ENCODE peak calls at places on chromosomes 2 and 18, in seven cellular contexts. One of them, this sample, is unnamed.
A peak's percentile ranks its signal among the peaks of the same experiment; 100 is the strongest.

GRCh38 chr2:341912-342311 is 54.0 kb upstream of the ALKAL2 start:
- DNase-seq in GM06990: no peak
- DNase-seq in H9: no peak
- DNase-seq in glutamatergic neuron: no peak
- DNase-seq in cardiac fibroblast: no peak
- DNase-seq in tibial artery: no peak
- DNase-seq in esophagus muscularis mucosa: no peak
- DNase-seq in this sample: no peak

GRCh38 chr2:241606186-241606585 is 30.8 kb downstream of the THAP4 start:
- DNase-seq in tibial artery: no peak
- DNase-seq in H9: no peak
- DNase-seq in cardiac fibroblast: no peak
- DNase-seq in esophagus muscularis mucosa: no peak
- DNase-seq in glutamatergic neuron: no peak
- DNase-seq in GM06990: no peak
- DNase-seq in this sample: no peak

GRCh38 chr2:46216213-46216612 is 81.0 kb upstream of the EPAS1 start:
- DNase-seq in esophagus muscularis mucosa: no peak
- DNase-seq in tibial artery: no peak
- DNase-seq in H9: no peak
- DNase-seq in GM06990: no peak
- DNase-seq in cardiac fibroblast: peak; percentile 85
- DNase-seq in glutamatergic neuron: no peak
- DNase-seq in this sample: no peak

GRCh38 chr2:161423351-161424178 is 7.5 kb downstream of the TBR1 start:
- DNase-seq in esophagus muscularis mucosa: no peak
- DNase-seq in glutamatergic neuron: peak; percentile 46
- DNase-seq in GM06990: peak; percentile 17
- DNase-seq in cardiac fibroblast: no peak
- DNase-seq in H9: peak; percentile 61
- DNase-seq in tibial artery: no peak
- DNase-seq in this sample: peak; percentile 42

GRCh38 chr2:6590442-6590841 is 275.3 kb downstream of the CMPK2 start:
- DNase-seq in cardiac fibroblast: no peak
- DNase-seq in glutamatergic neuron: no peak
- DNase-seq in esophagus muscularis mucosa: no peak
- DNase-seq in tibial artery: no peak
- DNase-seq in GM06990: no peak
- DNase-seq in H9: no peak
- DNase-seq in this sample: no peak

GRCh38 chr2:10284108-10284870 is 18.4 kb upstream of the HPCAL1 start:
- DNase-seq in cardiac fibroblast: no peak
- DNase-seq in H9: no peak
- DNase-seq in tibial artery: no peak
- DNase-seq in GM06990: no peak
- DNase-seq in esophagus muscularis mucosa: no peak
- DNase-seq in glutamatergic neuron: no peak
- DNase-seq in this sample: no peak

GRCh38 chr2:24787532-24787931 is 5.7 kb downstream of the PTRHD1 start:
- DNase-seq in cardiac fibroblast: no peak
- DNase-seq in esophagus muscularis mucosa: no peak
- DNase-seq in GM06990: no peak
- DNase-seq in tibial artery: no peak
- DNase-seq in H9: no peak
- DNase-seq in glutamatergic neuron: no peak
- DNase-seq in this sample: no peak

GRCh38 chr2:170324640-170325046 is 146.7 kb downstream of the MYO3B start:
- DNase-seq in cardiac fibroblast: peak; percentile 62
- DNase-seq in H9: peak; percentile 84
- DNase-seq in tibial artery: no peak
- DNase-seq in GM06990: no peak
- DNase-seq in esophagus muscularis mucosa: no peak
- DNase-seq in glutamatergic neuron: peak; percentile 40
- DNase-seq in this sample: peak; percentile 59

GRCh38 chr18:70931942-70932814 is 643.3 kb downstream of the SOCS6 start:
- DNase-seq in glutamatergic neuron: no peak
- DNase-seq in tibial artery: no peak
- DNase-seq in H9: peak; percentile 34
- DNase-seq in GM06990: no peak
- DNase-seq in cardiac fibroblast: peak; percentile 73
- DNase-seq in esophagus muscularis mucosa: no peak
- DNase-seq in this sample: no peak

GRCh38 chr2:131413148-131413747 is 49.3 kb upstream of the RAB6D start:
- DNase-seq in glutamatergic neuron: no peak
- DNase-seq in esophagus muscularis mucosa: no peak
- DNase-seq in cardiac fibroblast: peak; percentile 74
- DNase-seq in GM06990: no peak
- DNase-seq in tibial artery: no peak
- DNase-seq in H9: no peak
- DNase-seq in this sample: no peak

GRCh38 chr18:67705748-67706147 is 189.2 kb upstream of the DSEL start:
- DNase-seq in GM06990: no peak
- DNase-seq in H9: no peak
- DNase-seq in esophagus muscularis mucosa: no peak
- DNase-seq in tibial artery: no peak
- DNase-seq in glutamatergic neuron: no peak
- DNase-seq in cardiac fibroblast: peak; percentile 15
- DNase-seq in this sample: no peak

GRCh38 chr2:68031546-68032160 is 31.2 kb downstream of the C1D start:
- DNase-seq in tibial artery: no peak
- DNase-seq in esophagus muscularis mucosa: no peak
- DNase-seq in glutamatergic neuron: no peak
- DNase-seq in GM06990: no peak
- DNase-seq in H9: no peak
- DNase-seq in cardiac fibroblast: peak; percentile 79
- DNase-seq in this sample: no peak

GRCh38 chr2:241701155-241701404 is 759 bp upstream of the ING5 start:
- DNase-seq in tibial artery: no peak
- DNase-seq in cardiac fibroblast: peak; percentile 66
- DNase-seq in glutamatergic neuron: no peak
- DNase-seq in GM06990: no peak
- DNase-seq in H9: peak; percentile 93
- DNase-seq in esophagus muscularis mucosa: no peak
- DNase-seq in this sample: no peak

GRCh38 chr2:106863387-106863786 is 22.6 kb downstream of the ST6GAL2 start:
- DNase-seq in glutamatergic neuron: no peak
- DNase-seq in tibial artery: no peak
- DNase-seq in GM06990: no peak
- DNase-seq in esophagus muscularis mucosa: no peak
- DNase-seq in H9: no peak
- DNase-seq in cardiac fibroblast: peak; percentile 7
- DNase-seq in this sample: no peak

GRCh38 chr2:169509230-169509917 is at the start of gene KLHL41:
- DNase-seq in H9: no peak
- DNase-seq in glutamatergic neuron: no peak
- DNase-seq in cardiac fibroblast: peak; percentile 51
- DNase-seq in tibial artery: no peak
- DNase-seq in GM06990: no peak
- DNase-seq in esophagus muscularis mucosa: no peak
- DNase-seq in this sample: no peak

GRCh38 chr2:67479256-67479655 is 82.1 kb downstream of the ETAA1 start:
- DNase-seq in cardiac fibroblast: no peak
- DNase-seq in tibial artery: no peak
- DNase-seq in H9: no peak
- DNase-seq in glutamatergic neuron: no peak
- DNase-seq in esophagus muscularis mucosa: no peak
- DNase-seq in GM06990: no peak
- DNase-seq in this sample: no peak

GRCh38 chr2:64594563-64594989 is 59.1 kb downstream of the SERTAD2 start:
- DNase-seq in H9: no peak
- DNase-seq in esophagus muscularis mucosa: no peak
- DNase-seq in glutamatergic neuron: no peak
- DNase-seq in GM06990: no peak
- DNase-seq in tibial artery: no peak
- DNase-seq in cardiac fibroblast: peak; percentile 68
- DNase-seq in this sample: no peak

GRCh38 chr2:193868833-193869232 is 1674.1 kb upstream of the TMEFF2 start:
- DNase-seq in tibial artery: no peak
- DNase-seq in esophagus muscularis mucosa: no peak
- DNase-seq in H9: no peak
- DNase-seq in cardiac fibroblast: no peak
- DNase-seq in glutamatergic neuron: no peak
- DNase-seq in GM06990: no peak
- DNase-seq in this sample: no peak

GRCh38 chr2:240593026-240593702 is 6.6 kb downstream of the CAPN10 start:
- DNase-seq in glutamatergic neuron: no peak
- DNase-seq in H9: no peak
- DNase-seq in GM06990: no peak
- DNase-seq in cardiac fibroblast: no peak
- DNase-seq in esophagus muscularis mucosa: no peak
- DNase-seq in tibial artery: peak; percentile 42
- DNase-seq in this sample: no peak

GRCh38 chr2:192410319-192410718 is 215.6 kb upstream of the TMEFF2 start:
- DNase-seq in tibial artery: no peak
- DNase-seq in GM06990: no peak
- DNase-seq in esophagus muscularis mucosa: no peak
- DNase-seq in glutamatergic neuron: no peak
- DNase-seq in cardiac fibroblast: no peak
- DNase-seq in H9: no peak
- DNase-seq in this sample: no peak

GRCh38 chr2:213036836-213037235 is 114.6 kb downstream of the IKZF2 start:
- DNase-seq in esophagus muscularis mucosa: no peak
- DNase-seq in glutamatergic neuron: no peak
- DNase-seq in H9: no peak
- DNase-seq in tibial artery: no peak
- DNase-seq in GM06990: no peak
- DNase-seq in cardiac fibroblast: peak; percentile 68
- DNase-seq in this sample: no peak

GRCh38 chr18:13392029-13392750 is 173.6 kb downstream of the LDLRAD4 start:
- DNase-seq in cardiac fibroblast: no peak
- DNase-seq in tibial artery: no peak
- DNase-seq in H9: no peak
- DNase-seq in esophagus muscularis mucosa: no peak
- DNase-seq in glutamatergic neuron: no peak
- DNase-seq in GM06990: no peak
- DNase-seq in this sample: no peak

GRCh38 chr2:234364718-234365117 is 132.2 kb downstream of the ARL4C start:
- DNase-seq in glutamatergic neuron: no peak
- DNase-seq in esophagus muscularis mucosa: no peak
- DNase-seq in cardiac fibroblast: no peak
- DNase-seq in tibial artery: no peak
- DNase-seq in H9: no peak
- DNase-seq in GM06990: no peak
- DNase-seq in this sample: no peak

GRCh38 chr2:55649211-55649610 is 31.8 kb upstream of the PPP4R3B start:
- DNase-seq in GM06990: no peak
- DNase-seq in esophagus muscularis mucosa: no peak
- DNase-seq in glutamatergic neuron: no peak
- DNase-seq in cardiac fibroblast: peak; percentile 27
- DNase-seq in tibial artery: no peak
- DNase-seq in H9: no peak
- DNase-seq in this sample: no peak

GRCh38 chr2:128346811-128347558 is 28.3 kb upstream of the HS6ST1 start:
- DNase-seq in tibial artery: no peak
- DNase-seq in H9: no peak
- DNase-seq in GM06990: no peak
- DNase-seq in cardiac fibroblast: no peak
- DNase-seq in esophagus muscularis mucosa: peak; percentile 78
- DNase-seq in glutamatergic neuron: no peak
- DNase-seq in this sample: no peak

GRCh38 chr2:97693476-97693875 is 19.9 kb upstream of the ZAP70 start:
- DNase-seq in tibial artery: no peak
- DNase-seq in H9: no peak
- DNase-seq in cardiac fibroblast: peak; percentile 44
- DNase-seq in GM06990: no peak
- DNase-seq in esophagus muscularis mucosa: peak; percentile 47
- DNase-seq in glutamatergic neuron: no peak
- DNase-seq in this sample: no peak

GRCh38 chr18:36352384-36352783 is 54.9 kb downstream of the FHOD3 start:
- DNase-seq in esophagus muscularis mucosa: peak; percentile 89
- DNase-seq in cardiac fibroblast: peak; percentile 94
- DNase-seq in glutamatergic neuron: no peak
- DNase-seq in tibial artery: peak; percentile 73
- DNase-seq in GM06990: no peak
- DNase-seq in H9: no peak
- DNase-seq in this sample: no peak

GRCh38 chr2:18871430-18871829 is 282.1 kb upstream of the NT5C1B start:
- DNase-seq in esophagus muscularis mucosa: no peak
- DNase-seq in glutamatergic neuron: no peak
- DNase-seq in cardiac fibroblast: no peak
- DNase-seq in GM06990: no peak
- DNase-seq in tibial artery: no peak
- DNase-seq in H9: no peak
- DNase-seq in this sample: no peak

GRCh38 chr2:160205511-160205910 is 5.4 kb upstream of the ITGB6 start:
- DNase-seq in H9: no peak
- DNase-seq in tibial artery: peak; percentile 83
- DNase-seq in GM06990: no peak
- DNase-seq in glutamatergic neuron: no peak
- DNase-seq in cardiac fibroblast: peak; percentile 99
- DNase-seq in esophagus muscularis mucosa: no peak
- DNase-seq in this sample: no peak

GRCh38 chr2:217037330-217037729 is 177.5 kb upstream of the TNP1 start:
- DNase-seq in tibial artery: no peak
- DNase-seq in cardiac fibroblast: no peak
- DNase-seq in glutamatergic neuron: no peak
- DNase-seq in esophagus muscularis mucosa: no peak
- DNase-seq in GM06990: no peak
- DNase-seq in H9: no peak
- DNase-seq in this sample: no peak
- TF ChIP-seq CTCF in tibial artery: no peak
- TF ChIP-seq CTCF in cardiac fibroblast: no peak
- TF ChIP-seq CTCF in glutamatergic neuron: no peak
- TF ChIP-seq CTCF in esophagus muscularis mucosa: no peak
- TF ChIP-seq CTCF in GM06990: no peak
- TF ChIP-seq CTCF in H9: no peak
- TF ChIP-seq CTCF in this sample: no peak

GRCh38 chr2:190698895-190699294 is 50.0 kb downstream of the NAB1 start:
- DNase-seq in esophagus muscularis mucosa: no peak
- DNase-seq in cardiac fibroblast: peak; percentile 37
- DNase-seq in tibial artery: no peak
- DNase-seq in glutamatergic neuron: no peak
- DNase-seq in GM06990: no peak
- DNase-seq in H9: peak; percentile 57
- DNase-seq in this sample: peak; percentile 37
- TF ChIP-seq CTCF in esophagus muscularis mucosa: peak; percentile 13
- TF ChIP-seq CTCF in cardiac fibroblast: peak; percentile 47
- TF ChIP-seq CTCF in tibial artery: no peak
- TF ChIP-seq CTCF in glutamatergic neuron: no peak
- TF ChIP-seq CTCF in GM06990: no peak
- TF ChIP-seq CTCF in H9: peak; percentile 51
- TF ChIP-seq CTCF in this sample: no peak

GRCh38 chr2:59888015-59888414 is 665.4 kb downstream of the BCL11A start:
- DNase-seq in H9: peak; percentile 43
- DNase-seq in GM06990: peak; percentile 5
- DNase-seq in esophagus muscularis mucosa: no peak
- DNase-seq in tibial artery: no peak
- DNase-seq in cardiac fibroblast: no peak
- DNase-seq in glutamatergic neuron: no peak
- DNase-seq in this sample: peak; percentile 8
- TF ChIP-seq CTCF in H9: peak; percentile 29
- TF ChIP-seq CTCF in GM06990: no peak
- TF ChIP-seq CTCF in esophagus muscularis mucosa: no peak
- TF ChIP-seq CTCF in tibial artery: no peak
- TF ChIP-seq CTCF in cardiac fibroblast: no peak
- TF ChIP-seq CTCF in glutamatergic neuron: no peak
- TF ChIP-seq CTCF in this sample: no peak

DNA sequence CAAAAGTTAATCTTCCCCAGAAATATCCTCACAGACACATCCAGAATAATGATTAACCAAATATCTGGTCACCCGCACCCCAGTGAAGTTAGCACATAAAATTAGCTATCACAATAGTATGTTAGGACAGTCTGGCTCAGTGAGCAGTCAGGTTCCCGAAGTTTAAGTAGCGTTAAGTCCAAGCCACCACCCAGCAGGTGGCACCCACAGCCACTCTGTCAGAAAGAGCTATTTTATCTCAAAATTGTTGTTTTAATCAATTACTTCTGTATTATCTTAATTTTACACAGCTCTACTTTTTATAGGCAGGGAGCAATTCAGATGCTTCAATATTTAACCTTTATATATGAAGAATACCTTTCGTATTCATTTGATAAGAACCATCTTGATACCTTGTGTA is 537.5 kb downstream of the MBD2 start:
- DNase-seq in cardiac fibroblast: no peak
- DNase-seq in GM06990: no peak
- DNase-seq in glutamatergic neuron: no peak
- DNase-seq in esophagus muscularis mucosa: no peak
- DNase-seq in tibial artery: no peak
- DNase-seq in H9: no peak
- DNase-seq in this sample: no peak
- TF ChIP-seq CTCF in cardiac fibroblast: no peak
- TF ChIP-seq CTCF in GM06990: no peak
- TF ChIP-seq CTCF in glutamatergic neuron: no peak
- TF ChIP-seq CTCF in esophagus muscularis mucosa: no peak
- TF ChIP-seq CTCF in tibial artery: no peak
- TF ChIP-seq CTCF in H9: no peak
- TF ChIP-seq CTCF in this sample: no peak

This sample was measured in endothelial cell.